ENCODE peak calls at places on chromosomes 12 and 14, in eight cellular contexts. One of them, this sample, is unnamed.

GRCh38 chr12:62834971-62835547 is 99.9 kb downstream of the PPM1H start:
- DNase-seq in colonic mucosa: no peak
- DNase-seq in astrocyte: peak
- DNase-seq in dorsolateral prefrontal cortex: no peak
- DNase-seq in prostate gland: no peak
- DNase-seq in H9: no peak
- DNase-seq in Karpas-422: no peak
- DNase-seq in heart right ventricle: no peak
- DNase-seq in this sample: no peak

GRCh38 chr12:129903092-129903945 is 506 bp downstream of the TMEM132D start:
- DNase-seq in colonic mucosa: no peak
- DNase-seq in astrocyte: peak
- DNase-seq in dorsolateral prefrontal cortex: no peak
- DNase-seq in prostate gland: no peak
- DNase-seq in H9: peak
- DNase-seq in Karpas-422: no peak
- DNase-seq in heart right ventricle: no peak
- DNase-seq in this sample: no peak

GRCh38 chr12:5013206-5013830 is 30.4 kb upstream of the KCNA5 start:
- DNase-seq in colonic mucosa: no peak
- DNase-seq in astrocyte: peak
- DNase-seq in dorsolateral prefrontal cortex: peak
- DNase-seq in prostate gland: no peak
- DNase-seq in H9: no peak
- DNase-seq in Karpas-422: no peak
- DNase-seq in heart right ventricle: no peak
- DNase-seq in this sample: peak

GRCh38 chr12:68435238-68435637 is 103.1 kb upstream of the MDM1 start:
- DNase-seq in colonic mucosa: no peak
- DNase-seq in astrocyte: no peak
- DNase-seq in dorsolateral prefrontal cortex: no peak
- DNase-seq in prostate gland: no peak
- DNase-seq in H9: no peak
- DNase-seq in Karpas-422: no peak
- DNase-seq in heart right ventricle: no peak
- DNase-seq in this sample: no peak

GRCh38 chr12:105113094-105113493 is 5.6 kb downstream of the WASHC4 start:
- DNase-seq in colonic mucosa: no peak
- DNase-seq in astrocyte: no peak
- DNase-seq in dorsolateral prefrontal cortex: no peak
- DNase-seq in prostate gland: no peak
- DNase-seq in H9: no peak
- DNase-seq in Karpas-422: no peak
- DNase-seq in heart right ventricle: no peak
- DNase-seq in this sample: no peak

GRCh38 chr14:20116748-20117147 is 6.2 kb downstream of the OR4K17 start:
- DNase-seq in colonic mucosa: no peak
- DNase-seq in astrocyte: no peak
- DNase-seq in dorsolateral prefrontal cortex: no peak
- DNase-seq in prostate gland: no peak
- DNase-seq in H9: no peak
- DNase-seq in Karpas-422: no peak
- DNase-seq in heart right ventricle: no peak
- DNase-seq in this sample: no peak

GRCh38 chr14:52253503-52253902 is 14.0 kb upstream of the PTGDR start:
- DNase-seq in colonic mucosa: no peak
- DNase-seq in astrocyte: peak
- DNase-seq in dorsolateral prefrontal cortex: no peak
- DNase-seq in prostate gland: no peak
- DNase-seq in H9: no peak
- DNase-seq in Karpas-422: no peak
- DNase-seq in heart right ventricle: no peak
- DNase-seq in this sample: no peak

GRCh38 chr14:103542545-103543088 is 13.6 kb downstream of the TRMT61A start:
- DNase-seq in colonic mucosa: no peak
- DNase-seq in astrocyte: no peak
- DNase-seq in dorsolateral prefrontal cortex: peak
- DNase-seq in prostate gland: no peak
- DNase-seq in H9: peak
- DNase-seq in Karpas-422: no peak
- DNase-seq in heart right ventricle: peak
- DNase-seq in this sample: peak

GRCh38 chr12:31201382-31201781 is 124.6 kb downstream of the SINHCAF start:
- DNase-seq in colonic mucosa: no peak
- DNase-seq in astrocyte: no peak
- DNase-seq in dorsolateral prefrontal cortex: no peak
- DNase-seq in prostate gland: no peak
- DNase-seq in H9: no peak
- DNase-seq in Karpas-422: no peak
- DNase-seq in heart right ventricle: no peak
- DNase-seq in this sample: no peak

GRCh38 chr14:58131386-58131785 is 20.6 kb downstream of the ARMH4 start:
- DNase-seq in colonic mucosa: no peak
- DNase-seq in astrocyte: peak
- DNase-seq in dorsolateral prefrontal cortex: no peak
- DNase-seq in prostate gland: no peak
- DNase-seq in H9: no peak
- DNase-seq in Karpas-422: no peak
- DNase-seq in heart right ventricle: peak
- DNase-seq in this sample: no peak

GRCh38 chr12:55899035-55899434 is 28.7 kb downstream of the PYM1 start:
- DNase-seq in colonic mucosa: no peak
- DNase-seq in astrocyte: peak
- DNase-seq in dorsolateral prefrontal cortex: no peak
- DNase-seq in prostate gland: no peak
- DNase-seq in H9: no peak
- DNase-seq in Karpas-422: no peak
- DNase-seq in heart right ventricle: no peak
- DNase-seq in this sample: no peak

GRCh38 chr12:76855266-76855665 is 23.6 kb downstream of the CSRP2 start:
- DNase-seq in colonic mucosa: no peak
- DNase-seq in astrocyte: no peak
- DNase-seq in dorsolateral prefrontal cortex: no peak
- DNase-seq in prostate gland: no peak
- DNase-seq in H9: no peak
- DNase-seq in Karpas-422: no peak
- DNase-seq in heart right ventricle: no peak
- DNase-seq in this sample: no peak

GRCh38 chr14:95156153-95156764 is 1.1 kb downstream of the DICER1 start:
- DNase-seq in colonic mucosa: peak
- DNase-seq in astrocyte: peak
- DNase-seq in dorsolateral prefrontal cortex: no peak
- DNase-seq in prostate gland: no peak
- DNase-seq in H9: no peak
- DNase-seq in Karpas-422: peak
- DNase-seq in heart right ventricle: no peak
- DNase-seq in this sample: no peak

GRCh38 chr12:112762753-112763152 is 28.8 kb upstream of the RPH3A start:
- DNase-seq in colonic mucosa: no peak
- DNase-seq in astrocyte: no peak
- DNase-seq in dorsolateral prefrontal cortex: no peak
- DNase-seq in prostate gland: no peak
- DNase-seq in H9: no peak
- DNase-seq in Karpas-422: peak
- DNase-seq in heart right ventricle: no peak
- DNase-seq in this sample: no peak

GRCh38 chr14:51652168-51653095 is 722 bp downstream of the FRMD6 start:
- DNase-seq in colonic mucosa: peak
- DNase-seq in astrocyte: no peak
- DNase-seq in dorsolateral prefrontal cortex: peak
- DNase-seq in prostate gland: peak
- DNase-seq in H9: peak
- DNase-seq in Karpas-422: peak
- DNase-seq in heart right ventricle: peak
- DNase-seq in this sample: no peak

GRCh38 chr12:46985816-46986215 is 93.6 kb upstream of the PCED1B start:
- DNase-seq in colonic mucosa: no peak
- DNase-seq in astrocyte: no peak
- DNase-seq in dorsolateral prefrontal cortex: no peak
- DNase-seq in prostate gland: no peak
- DNase-seq in H9: no peak
- DNase-seq in Karpas-422: no peak
- DNase-seq in heart right ventricle: no peak
- DNase-seq in this sample: no peak

GRCh38 chr12:120847392-120848157 is 56.6 kb downstream of the SPPL3 start:
- DNase-seq in colonic mucosa: no peak
- DNase-seq in astrocyte: no peak
- DNase-seq in dorsolateral prefrontal cortex: no peak
- DNase-seq in prostate gland: no peak
- DNase-seq in H9: no peak
- DNase-seq in Karpas-422: peak
- DNase-seq in heart right ventricle: no peak
- DNase-seq in this sample: no peak

GRCh38 chr12:117564885-117565284 is 203.5 kb upstream of the NOS1 start:
- DNase-seq in colonic mucosa: no peak
- DNase-seq in astrocyte: no peak
- DNase-seq in dorsolateral prefrontal cortex: no peak
- DNase-seq in prostate gland: no peak
- DNase-seq in H9: no peak
- DNase-seq in Karpas-422: no peak
- DNase-seq in heart right ventricle: no peak
- DNase-seq in this sample: no peak

GRCh38 chr12:31589582-31589895 is 1.4 kb downstream of the DENND5B start:
- DNase-seq in colonic mucosa: no peak
- DNase-seq in astrocyte: no peak
- DNase-seq in dorsolateral prefrontal cortex: no peak
- DNase-seq in prostate gland: no peak
- DNase-seq in H9: no peak
- DNase-seq in Karpas-422: peak
- DNase-seq in heart right ventricle: no peak
- DNase-seq in this sample: no peak

GRCh38 chr14:77000340-77001235 is 27.9 kb downstream of the IRF2BPL start:
- DNase-seq in colonic mucosa: no peak
- DNase-seq in astrocyte: peak
- DNase-seq in dorsolateral prefrontal cortex: no peak
- DNase-seq in prostate gland: peak
- DNase-seq in H9: no peak
- DNase-seq in Karpas-422: peak
- DNase-seq in heart right ventricle: no peak
- DNase-seq in this sample: peak

GRCh38 chr14:92471919-92472318 is 41.7 kb upstream of the RIN3 start:
- DNase-seq in colonic mucosa: peak
- DNase-seq in astrocyte: peak
- DNase-seq in dorsolateral prefrontal cortex: no peak
- DNase-seq in prostate gland: no peak
- DNase-seq in H9: peak
- DNase-seq in Karpas-422: no peak
- DNase-seq in heart right ventricle: no peak
- DNase-seq in this sample: no peak

GRCh38 chr12:94150483-94151225 is 2.3 kb downstream of the PLXNC1 start:
- DNase-seq in colonic mucosa: peak
- DNase-seq in astrocyte: no peak
- DNase-seq in dorsolateral prefrontal cortex: peak
- DNase-seq in prostate gland: no peak
- DNase-seq in H9: peak
- DNase-seq in Karpas-422: no peak
- DNase-seq in heart right ventricle: no peak
- DNase-seq in this sample: no peak

GRCh38 chr14:22386924-22387775 is 201.9 kb downstream of the DAD1 start:
- DNase-seq in colonic mucosa: peak
- DNase-seq in astrocyte: peak
- DNase-seq in dorsolateral prefrontal cortex: peak
- DNase-seq in prostate gland: peak
- DNase-seq in H9: peak
- DNase-seq in Karpas-422: peak
- DNase-seq in heart right ventricle: peak
- DNase-seq in this sample: peak
- H3K27ac ChIP-seq in colonic mucosa: no peak
- H3K27ac ChIP-seq in astrocyte: no peak
- H3K27ac ChIP-seq in dorsolateral prefrontal cortex: peak
- H3K27ac ChIP-seq in prostate gland: no peak
- H3K27ac ChIP-seq in H9: no peak
- H3K27ac ChIP-seq in Karpas-422: no peak
- H3K27ac ChIP-seq in heart right ventricle: no peak
- H3K27ac ChIP-seq in this sample: no peak

DNA sequence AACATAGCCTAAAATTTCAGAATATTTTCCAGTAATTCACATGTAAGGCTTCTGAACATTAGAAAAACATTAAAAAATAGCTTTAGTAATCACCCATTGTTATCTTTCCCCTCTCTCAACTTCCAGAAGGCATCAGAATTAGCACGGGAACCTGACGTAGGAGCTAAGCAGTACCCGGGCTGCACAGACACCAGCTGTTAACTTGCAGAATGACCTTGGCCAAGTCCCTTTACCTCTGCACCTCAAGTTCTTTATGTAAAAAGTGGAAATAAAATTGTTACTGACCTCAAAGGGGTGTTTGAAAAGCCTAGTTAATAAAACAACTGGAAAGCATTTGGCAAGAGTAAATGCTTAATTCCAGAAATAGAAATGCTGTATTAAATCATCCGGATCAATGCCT is 7.2 kb downstream of the TPH2 start:
- DNase-seq in colonic mucosa: no peak
- DNase-seq in astrocyte: no peak
- DNase-seq in dorsolateral prefrontal cortex: no peak
- DNase-seq in prostate gland: no peak
- DNase-seq in H9: no peak
- DNase-seq in Karpas-422: no peak
- DNase-seq in heart right ventricle: no peak
- DNase-seq in this sample: no peak
- H3K27ac ChIP-seq in colonic mucosa: no peak
- H3K27ac ChIP-seq in astrocyte: no peak
- H3K27ac ChIP-seq in dorsolateral prefrontal cortex: no peak
- H3K27ac ChIP-seq in prostate gland: no peak
- H3K27ac ChIP-seq in H9: no peak
- H3K27ac ChIP-seq in Karpas-422: no peak
- H3K27ac ChIP-seq in heart right ventricle: no peak
- H3K27ac ChIP-seq in this sample: no peak

GRCh38 chr12:80045594-80045993 is 53.7 kb upstream of the OTOGL start:
- DNase-seq in colonic mucosa: no peak
- DNase-seq in astrocyte: peak
- DNase-seq in dorsolateral prefrontal cortex: no peak
- DNase-seq in prostate gland: no peak
- DNase-seq in H9: no peak
- DNase-seq in Karpas-422: no peak
- DNase-seq in heart right ventricle: no peak
- DNase-seq in this sample: no peak
- H3K27ac ChIP-seq in colonic mucosa: no peak
- H3K27ac ChIP-seq in astrocyte: peak
- H3K27ac ChIP-seq in dorsolateral prefrontal cortex: no peak
- H3K27ac ChIP-seq in prostate gland: no peak
- H3K27ac ChIP-seq in H9: no peak
- H3K27ac ChIP-seq in Karpas-422: no peak
- H3K27ac ChIP-seq in heart right ventricle: no peak
- H3K27ac ChIP-seq in this sample: no peak

GRCh38 chr12:87094356-87094755 is 838.2 kb upstream of the MGAT4C start:
- DNase-seq in colonic mucosa: no peak
- DNase-seq in astrocyte: peak
- DNase-seq in dorsolateral prefrontal cortex: no peak
- DNase-seq in prostate gland: no peak
- DNase-seq in H9: no peak
- DNase-seq in Karpas-422: no peak
- DNase-seq in heart right ventricle: no peak
- DNase-seq in this sample: no peak

DNA sequence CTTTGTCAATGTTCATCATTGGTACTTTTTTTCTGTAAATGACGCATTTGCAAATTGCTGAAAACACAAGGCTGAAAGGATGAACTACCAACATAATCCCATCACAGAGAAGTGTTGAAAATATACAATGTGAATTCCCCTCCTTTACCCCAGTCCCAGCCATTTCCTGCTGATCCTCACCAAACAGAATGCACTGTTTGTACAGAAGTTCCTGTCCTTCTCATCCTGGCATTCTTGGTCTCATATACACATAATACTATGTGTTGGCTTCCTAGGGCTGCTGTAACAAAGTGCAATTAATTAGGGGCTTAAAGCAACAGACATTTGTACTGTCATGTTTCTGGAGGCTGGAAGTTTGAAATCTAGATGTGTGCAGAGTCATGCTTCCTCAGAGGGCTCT is 836.2 kb upstream of the MGAT4C start:
- DNase-seq in colonic mucosa: no peak
- DNase-seq in astrocyte: no peak
- DNase-seq in dorsolateral prefrontal cortex: no peak
- DNase-seq in prostate gland: no peak
- DNase-seq in H9: no peak
- DNase-seq in Karpas-422: no peak
- DNase-seq in heart right ventricle: no peak
- DNase-seq in this sample: no peak
- H3K27ac ChIP-seq in colonic mucosa: no peak
- H3K27ac ChIP-seq in astrocyte: no peak
- H3K27ac ChIP-seq in dorsolateral prefrontal cortex: no peak
- H3K27ac ChIP-seq in prostate gland: no peak
- H3K27ac ChIP-seq in H9: no peak
- H3K27ac ChIP-seq in Karpas-422: no peak
- H3K27ac ChIP-seq in heart right ventricle: no peak
- H3K27ac ChIP-seq in this sample: no peak